ENCODE peak calls at places on chromosomes 12 and 14, in eight cellular contexts. K, R, Q, U, D, H, C and W are unnamed samples.

GRCh38 chr12:109652233-109652772 is 61.3 kb upstream of the FAM222A start:
- DNase-seq in U (no peak), K (no peak), R (no peak), D (no peak), C (no peak), H (no peak), Q (no peak), W (no peak)

GRCh38 chr12:3199551-3200031 is 122.4 kb downstream of the TSPAN9 start:
- DNase-seq in D (no peak), C (no peak), Q (no peak), H (peak; percentile 51), K (no peak), U (peak; percentile 50), R (peak; percentile 47), W (peak; percentile 79)

GRCh38 chr12:113232787-113233585 is 11.7 kb downstream of the TPCN1 start:
- DNase-seq in C (peak; percentile 94), U (no peak), K (peak; percentile 93), D (no peak), Q (no peak), H (peak; percentile 57), R (no peak), W (no peak)

GRCh38 chr12:27631365-27631764 is 64.9 kb upstream of the REP15 start:
- DNase-seq in R (no peak), H (no peak), D (no peak), U (no peak), K (no peak), C (no peak), Q (no peak), W (no peak)

GRCh38 chr12:122939151-122939550 is 27.1 kb downstream of the ABCB9 start:
- DNase-seq in H (no peak), C (no peak), K (no peak), Q (no peak), U (no peak), D (no peak), R (no peak), W (no peak)

GRCh38 chr14:99263564-99264330 is 8.2 kb downstream of the BCL11B start:
- DNase-seq in R (no peak), K (no peak), C (no peak), Q (no peak), U (no peak), H (no peak), D (no peak), W (no peak)

GRCh38 chr12:52082988-52083637 is 3.6 kb downstream of the SMIM41 start:
- DNase-seq in H (peak; percentile 68), R (peak; percentile 20), D (peak; percentile 59), U (peak; percentile 62), C (peak; percentile 80), Q (no peak), K (no peak), W (peak; percentile 52)

GRCh38 chr12:108305520-108305919 is 33.6 kb downstream of the CMKLR1 start:
- DNase-seq in K (peak; percentile 67), Q (no peak), H (peak; percentile 92), R (peak; percentile 87), D (peak; percentile 73), U (peak; percentile 86), C (no peak), W (peak; percentile 78)

GRCh38 chr12:19410211-19410610 is 29.1 kb upstream of the AEBP2 start:
- DNase-seq in Q (no peak), D (no peak), U (peak; percentile 30), H (no peak), C (no peak), K (no peak), R (no peak), W (no peak)

GRCh38 chr12:102478416-102479098 is 1.8 kb downstream of the IGF1 start:
- DNase-seq in C (peak; percentile 30), K (no peak), D (no peak), Q (no peak), U (no peak), H (no peak), R (no peak), W (no peak)

GRCh38 chr12:103705927-103706326 is 118.9 kb downstream of the STAB2 start:
- DNase-seq in R (no peak), H (no peak), C (no peak), Q (no peak), D (no peak), U (no peak), K (no peak), W (no peak)

GRCh38 chr12:84891106-84891838 is 21.3 kb downstream of the SLC6A15 start:
- DNase-seq in K (no peak), C (no peak), R (peak; percentile 30), D (no peak), U (peak; percentile 14), Q (no peak), H (no peak), W (no peak)

GRCh38 chr12:66813137-66813867 is 134.4 kb upstream of the GRIP1 start:
- DNase-seq in D (no peak), C (peak; percentile 57), U (no peak), H (no peak), Q (no peak), K (no peak), R (no peak), W (no peak)

GRCh38 chr14:29240046-29240445 is 473.5 kb downstream of the FOXG1 start:
- DNase-seq in R (peak; percentile 19), H (no peak), D (no peak), K (no peak), U (peak; percentile 78), Q (no peak), C (no peak), W (peak; percentile 87)

GRCh38 chr14:33692762-33693161 is 258.1 kb downstream of the EGLN3 start:
- DNase-seq in U (peak; percentile 72), H (no peak), D (no peak), Q (no peak), C (no peak), R (peak; percentile 85), K (no peak), W (peak; percentile 85)

GRCh38 chr12:12533238-12533829 is 29.3 kb downstream of the DUSP16 start:
- DNase-seq in D (peak; percentile 59), U (peak; percentile 8), R (no peak), Q (no peak), C (no peak), H (peak; percentile 45), K (peak; percentile 35), W (no peak)

GRCh38 chr14:93994919-93995682 is 2.0 kb upstream of the CCDC197 start:
- DNase-seq in D (peak; percentile 34), K (peak; percentile 88), C (no peak), H (peak; percentile 59), R (peak; percentile 19), Q (no peak), U (peak; percentile 30), W (peak; percentile 43)

GRCh38 chr12:48985475-48985897 is 7.4 kb downstream of the WNT1 start:
- DNase-seq in K (no peak), R (no peak), C (no peak), U (no peak), Q (no peak), D (no peak), H (peak; percentile 65), W (no peak)

GRCh38 chr12:58745348-58746125 is 174.8 kb downstream of the LRIG3 start:
- DNase-seq in H (no peak), C (no peak), D (no peak), K (no peak), U (no peak), R (no peak), Q (no peak), W (peak; percentile 18)

GRCh38 chr12:80551897-80552296 is 107.9 kb downstream of the PTPRQ start:
- DNase-seq in C (no peak), K (no peak), U (peak; percentile 92), R (peak; percentile 94), D (no peak), H (no peak), Q (no peak), W (peak; percentile 96)

GRCh38 chr12:73935817-73936216 is 601.8 kb upstream of the ATXN7L3B start:
- DNase-seq in Q (no peak), H (no peak), U (no peak), K (no peak), C (peak; percentile 14), D (no peak), R (no peak), W (no peak)

GRCh38 chr14:74965770-74966153 is 10.4 kb upstream of the PGF start:
- DNase-seq in U (peak; percentile 29), H (no peak), D (no peak), C (no peak), R (no peak), K (no peak), Q (no peak), W (no peak)

GRCh38 chr12:12585115-12585862 is 22.6 kb upstream of the DUSP16 start:
- DNase-seq in H (no peak), Q (no peak), R (no peak), C (no peak), D (no peak), U (peak; percentile 35), K (no peak), W (no peak)

GRCh38 chr12:131312793-131313545 is 359.3 kb downstream of the ADGRD1 start:
- DNase-seq in R (no peak), U (no peak), D (no peak), K (no peak), H (no peak), Q (no peak), C (no peak), W (no peak)

GRCh38 chr12:53219956-53220856 is 11.8 kb downstream of the RARG start:
- DNase-seq in C (peak; percentile 83), K (no peak), D (peak; percentile 64), H (no peak), R (peak; percentile 85), U (peak; percentile 84), Q (peak; percentile 64), W (peak; percentile 94)

GRCh38 chr12:132904718-132905328 is 17.4 kb upstream of the CHFR start:
- DNase-seq in K (peak; percentile 14), Q (no peak), U (peak; percentile 67), C (peak; percentile 91), H (peak; percentile 76), R (peak; percentile 47), D (peak; percentile 78), W (peak; percentile 84)
- H3K4me3 ChIP-seq in K (peak overlapping the region; percentile 17), Q (peak overlapping the region; percentile 9), U (no peak overlapping the region), C (no peak overlapping the region), H (peak overlapping the region; percentile 20), R (no peak overlapping the region), D (no peak overlapping the region), W (no peak overlapping the region)

GRCh38 chr12:72264548-72265175 is 7.5 kb upstream of the TRHDE start:
- DNase-seq in D (no peak), K (no peak), C (peak; percentile 13), R (no peak), U (peak; percentile 22), Q (no peak), H (no peak), W (no peak)
- TF ChIP-seq CTCF in D (no peak), K (no peak), C (peak; percentile 79), R (peak; percentile 50), U (peak; percentile 44), Q (peak; percentile 15), H (peak; percentile 27), W (peak; percentile 42)

DNA sequence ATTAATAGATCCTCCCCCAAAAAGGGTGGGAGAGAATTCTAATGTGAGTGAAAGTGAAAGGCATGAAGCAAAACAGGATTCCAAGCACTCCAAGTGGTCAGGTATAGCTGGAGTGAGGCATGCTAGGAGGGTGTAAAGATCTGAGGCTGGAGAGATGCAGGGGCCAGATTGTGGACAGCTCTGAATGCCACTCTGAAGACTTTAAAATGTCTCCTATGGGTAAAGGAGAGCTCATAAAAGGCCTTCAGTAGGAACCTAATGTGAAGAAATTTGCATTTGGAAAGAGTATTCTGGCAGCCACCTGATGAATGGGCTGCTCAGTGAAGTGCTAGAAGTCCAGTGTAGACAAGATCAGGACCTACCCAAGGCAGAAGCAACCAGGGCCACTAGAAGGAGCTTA is 68.9 kb downstream of the DNAI7 start:
- DNase-seq in Q (no peak), R (no peak), U (no peak), C (no peak), K (no peak), D (no peak), H (no peak), W (no peak)
- H3K4me3 ChIP-seq in Q (no peak overlapping the region), R (no peak overlapping the region), U (no peak overlapping the region), C (no peak overlapping the region), K (no peak overlapping the region), D (no peak overlapping the region), H (no peak overlapping the region), W (no peak overlapping the region)

GRCh38 chr14:26163761-26164160 is 434.1 kb downstream of the NOVA1 start:
- DNase-seq in C (no peak), Q (no peak), K (no peak), U (peak; percentile 66), H (no peak), R (peak; percentile 4), D (no peak), W (no peak)
- TF ChIP-seq CTCF in C (peak; percentile 40), Q (peak; percentile 56), K (no peak), U (peak; percentile 66), H (no peak), R (peak; percentile 33), D (no peak), W (peak; percentile 20)